ENCODE peak calls at places on chromosomes 12 and 14, in seven cellular contexts. E is mesothelial cell of epicardium; X is stimulated activated CD8-positive, alpha-beta memory T cell treated with anti-CD3 and anti-CD28 coated beads, Interleukin-4, amount 100 ng/mL, for 24 hours; G is NCI-H1092 treated with DMSO at 0.1 percent for 48 hours; F is left ventricle myocardium inferior; H is amniotic epithelial cell; P is foreskin fibroblast. I is an unnamed sample.

GRCh38 chr14:69614592-69614991 is 3.2 kb downstream of the SUSD6 start:
- DNase-seq in X (no peak), E (no peak), H (no peak), G (no peak), F (peak), P (no peak), I (no peak)

GRCh38 chr12:1808798-1809480 is 11.4 kb upstream of the LRTM2 start:
- DNase-seq in X (no peak), P (no peak), E (no peak), F (peak), G (no peak), H (no peak), I (no peak)

GRCh38 chr12:97680751-97681150 is 218.1 kb downstream of the RMST start:
- DNase-seq in E (no peak), G (no peak), F (no peak), H (no peak), X (no peak), P (no peak), I (no peak)

GRCh38 chr14:100323121-100323941 is at the start of gene SLC25A47:
- DNase-seq in E (no peak), F (no peak), G (no peak), X (no peak), P (no peak), H (no peak), I (no peak)

GRCh38 chr14:103286460-103286859 is 47.6 kb upstream of the EIF5 start:
- DNase-seq in E (no peak), H (no peak), G (no peak), P (no peak), F (no peak), X (no peak), I (no peak)

GRCh38 chr14:104682107-104682593 is 7.3 kb upstream of the INF2 start:
- DNase-seq in G (no peak), X (no peak), H (no peak), E (no peak), P (no peak), F (peak), I (no peak)

GRCh38 chr14:105473033-105473676 is 1.5 kb upstream of the CRIP2 start:
- DNase-seq in P (no peak), E (no peak), H (no peak), G (peak), X (no peak), F (peak), I (no peak)

GRCh38 chr12:108097160-108097911 is 31.8 kb upstream of the WSCD2 start:
- DNase-seq in H (no peak), X (no peak), G (no peak), E (no peak), F (no peak), P (no peak), I (no peak)

GRCh38 chr12:45878630-45879255 is 111.6 kb downstream of the SCAF11 start:
- DNase-seq in H (peak), X (peak), F (no peak), G (no peak), E (no peak), P (no peak), I (no peak)

GRCh38 chr12:50711018-50711527 is 52.8 kb upstream of the ATF1 start:
- DNase-seq in G (no peak), E (no peak), F (no peak), H (no peak), P (no peak), X (no peak), I (no peak)

GRCh38 chr14:100105357-100106169 is 40.3 kb downstream of the EVL start:
- DNase-seq in X (no peak), H (no peak), P (no peak), F (no peak), G (no peak), E (no peak), I (no peak)

GRCh38 chr14:93115920-93116675 is at the start of gene ITPK1:
- DNase-seq in P (peak), F (peak), E (peak), H (peak), X (peak), G (no peak), I (peak)

GRCh38 chr12:63968685-63969084 is 124.2 kb downstream of the SRGAP1 start:
- DNase-seq in P (no peak), H (no peak), E (no peak), X (no peak), G (no peak), F (no peak), I (no peak)

I was measured in CMK.